ENCODE peak calls at places on chromosomes 3 and 15, in seven cellular contexts. A is Calu3; Z is type B pancreatic cell; Q is activated CD8-positive, alpha-beta memory T cell treated with anti-CD3 and anti-CD28 coated beads for 24 hours; G is GM20000; P is heart left ventricle; H is fibroblast of villous mesenchyme. X is an unnamed sample.

GRCh38 chr3:170038434-170039110 is 777 bp downstream of the GPR160 start:
- DNase-seq in Q (peak), A (peak), G (peak), P (no peak), H (no peak), Z (no peak), X (peak)

GRCh38 chr15:52109559-52110451 is 2.8 kb downstream of the BCL2L10 start:
- DNase-seq in Z (no peak), Q (no peak), A (no peak), P (no peak), G (peak), H (no peak), X (no peak)

GRCh38 chr3:135159848-135160247 is 364.8 kb downstream of the EPHB1 start:
- DNase-seq in Q (no peak), A (no peak), G (no peak), Z (no peak), H (no peak), P (no peak), X (no peak)

GRCh38 chr15:71651750-71652186 is 158.6 kb upstream of the NR2E3 start:
- DNase-seq in G (peak), H (peak), P (no peak), A (peak), Z (no peak), Q (no peak), X (peak)

GRCh38 chr15:52277575-52277974 is 18.0 kb downstream of the MYO5C start:
- DNase-seq in P (no peak), A (no peak), Q (no peak), H (no peak), G (no peak), Z (no peak), X (no peak)

GRCh38 chr3:116394365-116394764 is 50.9 kb downstream of the LSAMP start:
- DNase-seq in Q (no peak), H (no peak), Z (no peak), P (no peak), A (no peak), G (no peak), X (no peak)

GRCh38 chr15:90364251-90364650 is 12.2 kb downstream of the ZNF774 start:
- DNase-seq in Q (no peak), Z (no peak), G (no peak), A (no peak), P (no peak), H (peak), X (no peak)

GRCh38 chr3:108524547-108524946 is 14.2 kb upstream of the MYH15 start:
- DNase-seq in G (no peak), Z (no peak), P (no peak), A (no peak), Q (no peak), H (no peak), X (peak)

GRCh38 chr15:77865106-77865630 is 212.3 kb downstream of the TBC1D2B start:
- DNase-seq in G (no peak), Q (no peak), P (no peak), H (no peak), Z (no peak), A (no peak), X (no peak)

GRCh38 chr3:87298111-87298718 is 21.8 kb upstream of the POU1F1 start:
- DNase-seq in G (peak), H (peak), Z (no peak), A (peak), Q (no peak), P (no peak), X (peak)

X was measured in NCI-H82.